ENCODE peak calls at places on chromosome 12, in four cellular contexts. D is effector CD4-positive, alpha-beta T cell; S is sciatic nerve; X is NCI-H1092 treated with DMSO at 0.1 percent for 48 hours. O is an unnamed sample.

GRCh38 chr12:125056306-125056705 is 8.9 kb upstream of the AACS start:
- DNase-seq in D (no peak), S (no peak), X (no peak), O (no peak)

GRCh38 chr12:19223695-19224094 is 94.2 kb downstream of the PLEKHA5 start:
- DNase-seq in D (no peak), S (no peak), X (no peak), O (no peak)

GRCh38 chr12:107533218-107533617 is 152.4 kb upstream of the PWP1 start:
- DNase-seq in D (no peak), S (no peak), X (no peak), O (no peak)

GRCh38 chr12:54037360-54038259 is 4.8 kb downstream of the HOXC5 start:
- DNase-seq in D (no peak), S (no peak), X (no peak), O (no peak)

GRCh38 chr12:90261283-90261682 is 552.6 kb upstream of the ATP2B1 start:
- DNase-seq in D (no peak), S (no peak), X (no peak), O (no peak)

GRCh38 chr12:69898236-69898635 is 73.2 kb downstream of the MYRFL start:
- DNase-seq in D (no peak), S (no peak), X (no peak), O (no peak)

GRCh38 chr12:51430196-51430895 is 5.7 kb downstream of the SLC4A8 start:
- DNase-seq in D (no peak), S (no peak), X (peak), O (no peak)

GRCh38 chr12:13627536-13627935 is 353.9 kb downstream of the GRIN2B start:
- DNase-seq in D (no peak), S (no peak), X (no peak), O (no peak)

GRCh38 chr12:119649202-119649808 is 18.6 kb upstream of the PRKAB1 start:
- DNase-seq in D (no peak), S (no peak), X (no peak), O (peak)

O was measured in NCI-H2227 treated with DMSO at 0.1 percent for 48 hours.